ENCODE peak calls at places on chromosomes 3 and 15, in nine cellular contexts. One of them, this sample, is unnamed.

GRCh38 chr3:99356681-99357080 is 281.7 kb upstream of the COL8A1 start:
- DNase-seq in HAP-1: no peak
- DNase-seq in NCI-H1694 treated with DMSO at 0.1 percent for 48 hours: no peak
- DNase-seq in T-helper 17 cell: no peak
- DNase-seq in activated naive CD4-positive, alpha-beta T cell: no peak
- DNase-seq in A172: no peak
- DNase-seq in activated CD4-positive, alpha-beta T cell treated with anti-CD3 and anti-CD28 coated beads, Interleukin-2, amount 50 U/mL, for 24 hours: no peak
- DNase-seq in left ventricle myocardium inferior: no peak
- DNase-seq in iris pigment epithelial cell: no peak
- DNase-seq in this sample: no peak

GRCh38 chr3:130963878-130964277 is 62.7 kb downstream of the ASTE1 start:
- DNase-seq in HAP-1: peak; percentile 97
- DNase-seq in T-helper 17 cell: no peak
- DNase-seq in left ventricle myocardium inferior: no peak
- DNase-seq in NCI-H1694 treated with DMSO at 0.1 percent for 48 hours: no peak
- DNase-seq in activated CD4-positive, alpha-beta T cell treated with anti-CD3 and anti-CD28 coated beads, Interleukin-2, amount 50 U/mL, for 24 hours: no peak
- DNase-seq in activated naive CD4-positive, alpha-beta T cell: no peak
- DNase-seq in A172: peak; percentile 87
- DNase-seq in iris pigment epithelial cell: peak; percentile 98
- DNase-seq in this sample: no peak

GRCh38 chr3:24678441-24678865 is 183.8 kb upstream of the THRB start:
- DNase-seq in HAP-1: no peak
- DNase-seq in activated CD4-positive, alpha-beta T cell treated with anti-CD3 and anti-CD28 coated beads, Interleukin-2, amount 50 U/mL, for 24 hours: no peak
- DNase-seq in T-helper 17 cell: no peak
- DNase-seq in left ventricle myocardium inferior: no peak
- DNase-seq in activated naive CD4-positive, alpha-beta T cell: no peak
- DNase-seq in A172: peak; percentile 72
- DNase-seq in iris pigment epithelial cell: peak; percentile 99
- DNase-seq in NCI-H1694 treated with DMSO at 0.1 percent for 48 hours: no peak
- DNase-seq in this sample: no peak

GRCh38 chr3:2262204-2262603 is 163.5 kb downstream of the CNTN4 start:
- DNase-seq in NCI-H1694 treated with DMSO at 0.1 percent for 48 hours: no peak
- DNase-seq in activated naive CD4-positive, alpha-beta T cell: no peak
- DNase-seq in left ventricle myocardium inferior: no peak
- DNase-seq in T-helper 17 cell: no peak
- DNase-seq in iris pigment epithelial cell: no peak
- DNase-seq in activated CD4-positive, alpha-beta T cell treated with anti-CD3 and anti-CD28 coated beads, Interleukin-2, amount 50 U/mL, for 24 hours: no peak
- DNase-seq in A172: no peak
- DNase-seq in HAP-1: no peak
- DNase-seq in this sample: no peak

GRCh38 chr3:88188436-88188835 is 38.7 kb downstream of the C3orf38 start:
- DNase-seq in left ventricle myocardium inferior: peak; percentile 29
- DNase-seq in T-helper 17 cell: no peak
- DNase-seq in NCI-H1694 treated with DMSO at 0.1 percent for 48 hours: no peak
- DNase-seq in activated naive CD4-positive, alpha-beta T cell: no peak
- DNase-seq in A172: peak; percentile 71
- DNase-seq in iris pigment epithelial cell: peak; percentile 27
- DNase-seq in activated CD4-positive, alpha-beta T cell treated with anti-CD3 and anti-CD28 coated beads, Interleukin-2, amount 50 U/mL, for 24 hours: no peak
- DNase-seq in HAP-1: no peak
- DNase-seq in this sample: no peak

GRCh38 chr15:67190813-67191212 is 63.6 kb downstream of the AAGAB start:
- DNase-seq in HAP-1: no peak
- DNase-seq in T-helper 17 cell: no peak
- DNase-seq in activated naive CD4-positive, alpha-beta T cell: no peak
- DNase-seq in iris pigment epithelial cell: peak; percentile 0
- DNase-seq in left ventricle myocardium inferior: no peak
- DNase-seq in A172: no peak
- DNase-seq in activated CD4-positive, alpha-beta T cell treated with anti-CD3 and anti-CD28 coated beads, Interleukin-2, amount 50 U/mL, for 24 hours: no peak
- DNase-seq in NCI-H1694 treated with DMSO at 0.1 percent for 48 hours: no peak
- DNase-seq in this sample: no peak

GRCh38 chr3:50171540-50172301 is 16.6 kb downstream of the SEMA3F start:
- DNase-seq in A172: no peak
- DNase-seq in left ventricle myocardium inferior: no peak
- DNase-seq in NCI-H1694 treated with DMSO at 0.1 percent for 48 hours: no peak
- DNase-seq in HAP-1: no peak
- DNase-seq in activated naive CD4-positive, alpha-beta T cell: no peak
- DNase-seq in T-helper 17 cell: no peak
- DNase-seq in iris pigment epithelial cell: no peak
- DNase-seq in activated CD4-positive, alpha-beta T cell treated with anti-CD3 and anti-CD28 coated beads, Interleukin-2, amount 50 U/mL, for 24 hours: no peak
- DNase-seq in this sample: no peak

GRCh38 chr3:87501076-87501475 is 224.7 kb upstream of the POU1F1 start:
- DNase-seq in activated naive CD4-positive, alpha-beta T cell: no peak
- DNase-seq in T-helper 17 cell: no peak
- DNase-seq in HAP-1: no peak
- DNase-seq in activated CD4-positive, alpha-beta T cell treated with anti-CD3 and anti-CD28 coated beads, Interleukin-2, amount 50 U/mL, for 24 hours: no peak
- DNase-seq in iris pigment epithelial cell: no peak
- DNase-seq in A172: no peak
- DNase-seq in left ventricle myocardium inferior: no peak
- DNase-seq in NCI-H1694 treated with DMSO at 0.1 percent for 48 hours: no peak
- DNase-seq in this sample: no peak

GRCh38 chr3:48320994-48321393 is 12.5 kb downstream of the SPINK8 start:
- DNase-seq in T-helper 17 cell: no peak
- DNase-seq in HAP-1: no peak
- DNase-seq in NCI-H1694 treated with DMSO at 0.1 percent for 48 hours: no peak
- DNase-seq in activated CD4-positive, alpha-beta T cell treated with anti-CD3 and anti-CD28 coated beads, Interleukin-2, amount 50 U/mL, for 24 hours: no peak
- DNase-seq in A172: no peak
- DNase-seq in iris pigment epithelial cell: no peak
- DNase-seq in activated naive CD4-positive, alpha-beta T cell: no peak
- DNase-seq in left ventricle myocardium inferior: no peak
- DNase-seq in this sample: no peak

GRCh38 chr15:83287541-83288027 is 3.1 kb upstream of the BNC1 start:
- DNase-seq in A172: peak; percentile 96
- DNase-seq in HAP-1: no peak
- DNase-seq in NCI-H1694 treated with DMSO at 0.1 percent for 48 hours: no peak
- DNase-seq in T-helper 17 cell: no peak
- DNase-seq in iris pigment epithelial cell: peak; percentile 96
- DNase-seq in left ventricle myocardium inferior: no peak
- DNase-seq in activated CD4-positive, alpha-beta T cell treated with anti-CD3 and anti-CD28 coated beads, Interleukin-2, amount 50 U/mL, for 24 hours: no peak
- DNase-seq in activated naive CD4-positive, alpha-beta T cell: no peak
- DNase-seq in this sample: no peak

GRCh38 chr3:67808906-67809305 is 154.5 kb upstream of the SUCLG2 start:
- DNase-seq in left ventricle myocardium inferior: no peak
- DNase-seq in iris pigment epithelial cell: no peak
- DNase-seq in NCI-H1694 treated with DMSO at 0.1 percent for 48 hours: no peak
- DNase-seq in A172: no peak
- DNase-seq in HAP-1: no peak
- DNase-seq in T-helper 17 cell: no peak
- DNase-seq in activated naive CD4-positive, alpha-beta T cell: no peak
- DNase-seq in activated CD4-positive, alpha-beta T cell treated with anti-CD3 and anti-CD28 coated beads, Interleukin-2, amount 50 U/mL, for 24 hours: no peak
- DNase-seq in this sample: no peak

GRCh38 chr3:78754066-78754743 is 1013.6 kb downstream of the ROBO1 start:
- DNase-seq in T-helper 17 cell: no peak
- DNase-seq in activated CD4-positive, alpha-beta T cell treated with anti-CD3 and anti-CD28 coated beads, Interleukin-2, amount 50 U/mL, for 24 hours: no peak
- DNase-seq in activated naive CD4-positive, alpha-beta T cell: no peak
- DNase-seq in iris pigment epithelial cell: peak; percentile 72
- DNase-seq in A172: peak; percentile 52
- DNase-seq in HAP-1: no peak
- DNase-seq in NCI-H1694 treated with DMSO at 0.1 percent for 48 hours: no peak
- DNase-seq in left ventricle myocardium inferior: no peak
- DNase-seq in this sample: no peak

GRCh38 chr3:108136888-108137814 is 46.3 kb upstream of the CD47 start:
- DNase-seq in NCI-H1694 treated with DMSO at 0.1 percent for 48 hours: no peak
- DNase-seq in T-helper 17 cell: no peak
- DNase-seq in activated naive CD4-positive, alpha-beta T cell: no peak
- DNase-seq in HAP-1: no peak
- DNase-seq in iris pigment epithelial cell: no peak
- DNase-seq in activated CD4-positive, alpha-beta T cell treated with anti-CD3 and anti-CD28 coated beads, Interleukin-2, amount 50 U/mL, for 24 hours: no peak
- DNase-seq in A172: no peak
- DNase-seq in left ventricle myocardium inferior: no peak
- DNase-seq in this sample: no peak

GRCh38 chr3:64417816-64418215 is 192.6 kb upstream of the PRICKLE2 start:
- DNase-seq in HAP-1: peak; percentile 28
- DNase-seq in left ventricle myocardium inferior: no peak
- DNase-seq in iris pigment epithelial cell: peak; percentile 87
- DNase-seq in A172: peak; percentile 53
- DNase-seq in NCI-H1694 treated with DMSO at 0.1 percent for 48 hours: no peak
- DNase-seq in activated CD4-positive, alpha-beta T cell treated with anti-CD3 and anti-CD28 coated beads, Interleukin-2, amount 50 U/mL, for 24 hours: no peak
- DNase-seq in T-helper 17 cell: no peak
- DNase-seq in activated naive CD4-positive, alpha-beta T cell: no peak
- DNase-seq in this sample: no peak

GRCh38 chr3:150681037-150681436 is 22.7 kb downstream of the ERICH6 start:
- DNase-seq in A172: no peak
- DNase-seq in activated naive CD4-positive, alpha-beta T cell: no peak
- DNase-seq in iris pigment epithelial cell: no peak
- DNase-seq in T-helper 17 cell: no peak
- DNase-seq in HAP-1: no peak
- DNase-seq in activated CD4-positive, alpha-beta T cell treated with anti-CD3 and anti-CD28 coated beads, Interleukin-2, amount 50 U/mL, for 24 hours: no peak
- DNase-seq in NCI-H1694 treated with DMSO at 0.1 percent for 48 hours: no peak
- DNase-seq in left ventricle myocardium inferior: no peak
- DNase-seq in this sample: no peak

GRCh38 chr3:197882580-197882979 is 67.4 kb upstream of the RPL35A start:
- DNase-seq in left ventricle myocardium inferior: no peak
- DNase-seq in A172: no peak
- DNase-seq in HAP-1: no peak
- DNase-seq in T-helper 17 cell: no peak
- DNase-seq in iris pigment epithelial cell: no peak
- DNase-seq in activated naive CD4-positive, alpha-beta T cell: no peak
- DNase-seq in NCI-H1694 treated with DMSO at 0.1 percent for 48 hours: no peak
- DNase-seq in activated CD4-positive, alpha-beta T cell treated with anti-CD3 and anti-CD28 coated beads, Interleukin-2, amount 50 U/mL, for 24 hours: no peak
- DNase-seq in this sample: no peak

GRCh38 chr15:81548350-81549116 is 174.5 kb upstream of the TMC3 start:
- DNase-seq in T-helper 17 cell: no peak
- DNase-seq in iris pigment epithelial cell: no peak
- DNase-seq in activated naive CD4-positive, alpha-beta T cell: no peak
- DNase-seq in HAP-1: no peak
- DNase-seq in NCI-H1694 treated with DMSO at 0.1 percent for 48 hours: no peak
- DNase-seq in activated CD4-positive, alpha-beta T cell treated with anti-CD3 and anti-CD28 coated beads, Interleukin-2, amount 50 U/mL, for 24 hours: no peak
- DNase-seq in A172: no peak
- DNase-seq in left ventricle myocardium inferior: no peak
- DNase-seq in this sample: no peak

GRCh38 chr3:130539005-130539404 is 22.0 kb downstream of the COL6A6 start:
- DNase-seq in left ventricle myocardium inferior: no peak
- DNase-seq in activated naive CD4-positive, alpha-beta T cell: no peak
- DNase-seq in T-helper 17 cell: no peak
- DNase-seq in activated CD4-positive, alpha-beta T cell treated with anti-CD3 and anti-CD28 coated beads, Interleukin-2, amount 50 U/mL, for 24 hours: peak; percentile 3
- DNase-seq in iris pigment epithelial cell: peak; percentile 30
- DNase-seq in HAP-1: peak; percentile 17
- DNase-seq in A172: peak; percentile 65
- DNase-seq in NCI-H1694 treated with DMSO at 0.1 percent for 48 hours: peak; percentile 2
- DNase-seq in this sample: no peak

GRCh38 chr15:98382139-98382538 is 266.2 kb upstream of the IGF1R start:
- DNase-seq in left ventricle myocardium inferior: no peak
- DNase-seq in T-helper 17 cell: no peak
- DNase-seq in activated naive CD4-positive, alpha-beta T cell: no peak
- DNase-seq in HAP-1: no peak
- DNase-seq in A172: no peak
- DNase-seq in iris pigment epithelial cell: no peak
- DNase-seq in activated CD4-positive, alpha-beta T cell treated with anti-CD3 and anti-CD28 coated beads, Interleukin-2, amount 50 U/mL, for 24 hours: no peak
- DNase-seq in NCI-H1694 treated with DMSO at 0.1 percent for 48 hours: no peak
- DNase-seq in this sample: no peak

GRCh38 chr15:73941044-73941443 is 14.8 kb downstream of the LOXL1 start:
- DNase-seq in left ventricle myocardium inferior: peak; percentile 12
- DNase-seq in A172: peak; percentile 93
- DNase-seq in NCI-H1694 treated with DMSO at 0.1 percent for 48 hours: no peak
- DNase-seq in activated CD4-positive, alpha-beta T cell treated with anti-CD3 and anti-CD28 coated beads, Interleukin-2, amount 50 U/mL, for 24 hours: no peak
- DNase-seq in iris pigment epithelial cell: peak; percentile 83
- DNase-seq in HAP-1: no peak
- DNase-seq in activated naive CD4-positive, alpha-beta T cell: no peak
- DNase-seq in T-helper 17 cell: no peak
- DNase-seq in this sample: no peak

GRCh38 chr3:129343643-129344360 is 65.1 kb downstream of the HMCES start:
- DNase-seq in iris pigment epithelial cell: peak; percentile 14
- DNase-seq in activated naive CD4-positive, alpha-beta T cell: no peak
- DNase-seq in NCI-H1694 treated with DMSO at 0.1 percent for 48 hours: no peak
- DNase-seq in A172: no peak
- DNase-seq in activated CD4-positive, alpha-beta T cell treated with anti-CD3 and anti-CD28 coated beads, Interleukin-2, amount 50 U/mL, for 24 hours: peak; percentile 14
- DNase-seq in HAP-1: no peak
- DNase-seq in left ventricle myocardium inferior: no peak
- DNase-seq in T-helper 17 cell: no peak
- DNase-seq in this sample: peak; percentile 39

GRCh38 chr3:52827441-52827840 is 3.0 kb downstream of the ITIH4 start:
- DNase-seq in left ventricle myocardium inferior: no peak
- DNase-seq in T-helper 17 cell: no peak
- DNase-seq in activated CD4-positive, alpha-beta T cell treated with anti-CD3 and anti-CD28 coated beads, Interleukin-2, amount 50 U/mL, for 24 hours: no peak
- DNase-seq in activated naive CD4-positive, alpha-beta T cell: no peak
- DNase-seq in NCI-H1694 treated with DMSO at 0.1 percent for 48 hours: no peak
- DNase-seq in A172: no peak
- DNase-seq in HAP-1: no peak
- DNase-seq in iris pigment epithelial cell: peak; percentile 52
- DNase-seq in this sample: no peak

GRCh38 chr3:188947983-188948657 is 223.7 kb upstream of the TPRG1 start:
- DNase-seq in activated naive CD4-positive, alpha-beta T cell: no peak
- DNase-seq in left ventricle myocardium inferior: peak; percentile 92
- DNase-seq in HAP-1: no peak
- DNase-seq in iris pigment epithelial cell: peak; percentile 99
- DNase-seq in NCI-H1694 treated with DMSO at 0.1 percent for 48 hours: peak; percentile 97
- DNase-seq in activated CD4-positive, alpha-beta T cell treated with anti-CD3 and anti-CD28 coated beads, Interleukin-2, amount 50 U/mL, for 24 hours: no peak
- DNase-seq in A172: peak; percentile 90
- DNase-seq in T-helper 17 cell: no peak
- DNase-seq in this sample: no peak

GRCh38 chr3:64814360-64814759 is 126.6 kb upstream of the ADAMTS9 start:
- DNase-seq in iris pigment epithelial cell: no peak
- DNase-seq in NCI-H1694 treated with DMSO at 0.1 percent for 48 hours: no peak
- DNase-seq in A172: no peak
- DNase-seq in activated naive CD4-positive, alpha-beta T cell: no peak
- DNase-seq in HAP-1: no peak
- DNase-seq in T-helper 17 cell: no peak
- DNase-seq in activated CD4-positive, alpha-beta T cell treated with anti-CD3 and anti-CD28 coated beads, Interleukin-2, amount 50 U/mL, for 24 hours: no peak
- DNase-seq in left ventricle myocardium inferior: no peak
- DNase-seq in this sample: no peak

GRCh38 chr3:36792342-36792741 is 28.0 kb upstream of the DCLK3 start:
- DNase-seq in activated naive CD4-positive, alpha-beta T cell: no peak
- DNase-seq in HAP-1: no peak
- DNase-seq in A172: peak; percentile 22
- DNase-seq in left ventricle myocardium inferior: no peak
- DNase-seq in NCI-H1694 treated with DMSO at 0.1 percent for 48 hours: no peak
- DNase-seq in activated CD4-positive, alpha-beta T cell treated with anti-CD3 and anti-CD28 coated beads, Interleukin-2, amount 50 U/mL, for 24 hours: no peak
- DNase-seq in iris pigment epithelial cell: peak; percentile 40
- DNase-seq in T-helper 17 cell: no peak
- DNase-seq in this sample: no peak

GRCh38 chr15:99955181-99955525 is 221.9 kb upstream of the LYSMD4 start:
- DNase-seq in HAP-1: no peak
- DNase-seq in activated CD4-positive, alpha-beta T cell treated with anti-CD3 and anti-CD28 coated beads, Interleukin-2, amount 50 U/mL, for 24 hours: no peak
- DNase-seq in left ventricle myocardium inferior: no peak
- DNase-seq in A172: no peak
- DNase-seq in NCI-H1694 treated with DMSO at 0.1 percent for 48 hours: no peak
- DNase-seq in activated naive CD4-positive, alpha-beta T cell: no peak
- DNase-seq in iris pigment epithelial cell: no peak
- DNase-seq in T-helper 17 cell: no peak
- DNase-seq in this sample: no peak

GRCh38 chr3:168989396-168989795 is 674.1 kb downstream of the MECOM start:
- DNase-seq in activated naive CD4-positive, alpha-beta T cell: no peak
- DNase-seq in HAP-1: no peak
- DNase-seq in T-helper 17 cell: no peak
- DNase-seq in left ventricle myocardium inferior: no peak
- DNase-seq in activated CD4-positive, alpha-beta T cell treated with anti-CD3 and anti-CD28 coated beads, Interleukin-2, amount 50 U/mL, for 24 hours: no peak
- DNase-seq in A172: no peak
- DNase-seq in iris pigment epithelial cell: peak; percentile 11
- DNase-seq in NCI-H1694 treated with DMSO at 0.1 percent for 48 hours: no peak
- DNase-seq in this sample: no peak

GRCh38 chr3:13039286-13039896 is 33.8 kb downstream of the IQSEC1 start:
- DNase-seq in iris pigment epithelial cell: no peak
- DNase-seq in HAP-1: no peak
- DNase-seq in NCI-H1694 treated with DMSO at 0.1 percent for 48 hours: no peak
- DNase-seq in left ventricle myocardium inferior: no peak
- DNase-seq in activated CD4-positive, alpha-beta T cell treated with anti-CD3 and anti-CD28 coated beads, Interleukin-2, amount 50 U/mL, for 24 hours: no peak
- DNase-seq in activated naive CD4-positive, alpha-beta T cell: no peak
- DNase-seq in T-helper 17 cell: no peak
- DNase-seq in A172: no peak
- DNase-seq in this sample: no peak